ENCODE peak calls at places on chromosomes 12 and 14, in four cellular contexts. H, Y, R and F are unnamed samples. For H3K27me3 and H3K4me1, the result is how much of the 10 kb centered on the place peaks cover.

GRCh38 chr14:59176764-59177163 is 11.7 kb upstream of the DAAM1 start:
- DNase-seq in H (peak), Y (no peak), R (no peak), F (no peak)

GRCh38 chr12:109304485-109304884 is 4.6 kb downstream of the FOXN4 start:
- DNase-seq in H (no peak), Y (no peak), R (no peak), F (no peak)

GRCh38 chr12:104858611-104859010 is 99.5 kb downstream of the SLC41A2 start:
- DNase-seq in H (no peak), Y (no peak), R (no peak), F (no peak)

GRCh38 chr12:56151672-56152131 is 685 bp upstream of the MYL6B start:
- DNase-seq in H (no peak), Y (peak), R (no peak), F (peak)

GRCh38 chr14:68081489-68081888 is 261.9 kb downstream of the RAD51B start:
- DNase-seq in H (no peak), Y (no peak), R (no peak), F (no peak)

GRCh38 chr14:102020058-102020971 is 55.9 kb downstream of the DYNC1H1 start:
- DNase-seq in H (peak), Y (no peak), R (no peak), F (no peak)

GRCh38 chr12:95633049-95633545 is 81.8 kb upstream of the USP44 start:
- DNase-seq in H (peak), Y (no peak), R (peak), F (no peak)

GRCh38 chr12:48194780-48195179 is 8.3 kb downstream of the OR10AD1 start:
- DNase-seq in H (no peak), Y (no peak), R (no peak), F (no peak)

GRCh38 chr12:16121953-16122352 is 155.5 kb downstream of the SLC15A5 start:
- DNase-seq in H (no peak), Y (no peak), R (no peak), F (no peak)

GRCh38 chr12:31876568-31877424 is 82.4 kb upstream of the RESF1 start:
- DNase-seq in H (no peak), Y (no peak), R (no peak), F (peak)

GRCh38 chr12:117318591-117318990 is 42.8 kb downstream of the NOS1 start:
- DNase-seq in H (no peak), Y (no peak), R (no peak), F (no peak)

GRCh38 chr12:13167226-13167625 is 29.3 kb upstream of the EMP1 start:
- DNase-seq in H (no peak), Y (no peak), R (no peak), F (no peak)

GRCh38 chr14:53190938-53191337 is 37.8 kb upstream of the DDHD1 start:
- DNase-seq in H (no peak), Y (no peak), R (no peak), F (no peak)

GRCh38 chr12:59403259-59403932 is 192.4 kb upstream of the SLC16A7 start:
- DNase-seq in H (peak), Y (peak), R (peak), F (no peak)

GRCh38 chr12:59405992-59406391 is 189.8 kb upstream of the SLC16A7 start:
- DNase-seq in H (no peak), Y (no peak), R (no peak), F (no peak)

GRCh38 chr12:59408431-59408830 is 187.4 kb upstream of the SLC16A7 start:
- DNase-seq in H (no peak), Y (no peak), R (no peak), F (no peak)

GRCh38 chr12:59404109-59404650 is 191.6 kb upstream of the SLC16A7 start:
- DNase-seq in H (peak), Y (no peak), R (no peak), F (no peak)

DNA sequence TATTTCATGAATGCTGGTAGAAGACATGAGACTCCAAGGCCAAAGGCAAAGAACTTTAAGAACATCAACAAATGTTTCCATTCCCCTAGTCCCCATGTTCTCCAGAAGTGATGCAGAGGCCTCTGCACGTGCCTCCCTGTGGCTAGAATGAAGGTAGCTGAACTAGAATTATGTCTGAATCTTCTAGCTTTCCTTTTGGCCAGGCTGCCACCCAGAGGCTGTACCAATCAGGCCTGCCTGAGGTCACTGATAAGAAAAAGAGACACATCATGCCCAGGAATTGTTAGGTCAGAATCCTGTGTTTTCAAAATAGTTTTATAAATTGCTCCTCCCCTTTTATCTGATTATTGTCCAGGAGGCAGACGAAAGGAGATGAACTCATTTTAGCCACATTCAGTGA is 188.0 kb upstream of the SLC16A7 start:
- DNase-seq in H (no peak), Y (no peak), R (no peak), F (no peak)
- TF ChIP-seq CTCF in H (no peak), Y (no peak), R (no peak), F (no peak)

GRCh38 chr14:33056213-33056612 is 117.5 kb downstream of the NPAS3 start:
- DNase-seq in H (no peak), Y (no peak), R (no peak), F (no peak)

GRCh38 chr14:33057585-33057984 is 118.9 kb downstream of the NPAS3 start:
- DNase-seq in H (no peak), Y (no peak), R (no peak), F (no peak)

GRCh38 chr14:33052899-33053400 is 114.3 kb downstream of the NPAS3 start:
- DNase-seq in H (no peak), Y (no peak), R (no peak), F (no peak)
- H3K27me3 ChIP-seq in H (under half), Y (under half), R (under half), F (under half)

GRCh38 chr12:7933255-7933726 is 2.7 kb downstream of the SLC2A3 start:
- DNase-seq in H (peak), Y (peak), R (peak), F (peak)
- H3K4me1 ChIP-seq in H (under half), Y (under half), R (under half), F (under half)

GRCh38 chr12:102976609-102977280 is 19.3 kb downstream of the ASCL1 start:
- DNase-seq in H (no peak), Y (no peak), R (no peak), F (no peak)
- TF ChIP-seq CTCF in H (no peak), Y (no peak), R (no peak), F (no peak)

GRCh38 chr12:132556216-132556615 is 54.2 kb downstream of the LRCOL1 start:
- DNase-seq in H (no peak), Y (no peak), R (no peak), F (no peak)
- H3K27me3 ChIP-seq in H (under half), Y (under half), R (under half), F (under half)

DNA sequence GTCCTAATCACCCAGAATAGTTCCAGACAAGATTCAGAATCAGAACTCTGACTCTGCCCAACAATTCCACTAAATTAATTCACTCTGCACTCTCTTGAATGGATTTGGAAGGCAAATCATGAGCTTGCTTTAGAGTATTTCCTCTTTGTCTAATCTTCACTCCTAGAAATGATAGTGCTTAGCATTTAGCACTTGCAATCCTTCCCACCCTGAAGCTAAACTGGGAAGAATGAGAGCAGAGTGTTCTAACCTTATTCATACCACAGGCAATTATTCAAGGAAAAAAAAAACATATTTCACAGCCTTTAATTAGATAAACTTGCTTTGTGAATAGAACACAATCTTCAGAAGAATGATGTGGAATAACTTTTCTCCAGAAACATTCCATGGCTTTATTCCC is 264.6 kb downstream of the PAWR start:
- DNase-seq in H (no peak), Y (no peak), R (no peak), F (no peak)
- H3K4me1 ChIP-seq in H (under half), Y (under half), R (under half), F (under half)

GRCh38 chr14:95396221-95396620 is 76.5 kb upstream of the CLMN start:
- DNase-seq in H (no peak), Y (no peak), R (no peak), F (no peak)
- TF ChIP-seq CTCF in H (no peak), Y (no peak), R (no peak), F (no peak)

GRCh38 chr12:54591001-54591591 is 2.6 kb upstream of the PPP1R1A start:
- DNase-seq in H (peak), Y (no peak), R (peak), F (no peak)
- H3K27me3 ChIP-seq in H (under half), Y (under half), R (under half), F (under half)

DNA sequence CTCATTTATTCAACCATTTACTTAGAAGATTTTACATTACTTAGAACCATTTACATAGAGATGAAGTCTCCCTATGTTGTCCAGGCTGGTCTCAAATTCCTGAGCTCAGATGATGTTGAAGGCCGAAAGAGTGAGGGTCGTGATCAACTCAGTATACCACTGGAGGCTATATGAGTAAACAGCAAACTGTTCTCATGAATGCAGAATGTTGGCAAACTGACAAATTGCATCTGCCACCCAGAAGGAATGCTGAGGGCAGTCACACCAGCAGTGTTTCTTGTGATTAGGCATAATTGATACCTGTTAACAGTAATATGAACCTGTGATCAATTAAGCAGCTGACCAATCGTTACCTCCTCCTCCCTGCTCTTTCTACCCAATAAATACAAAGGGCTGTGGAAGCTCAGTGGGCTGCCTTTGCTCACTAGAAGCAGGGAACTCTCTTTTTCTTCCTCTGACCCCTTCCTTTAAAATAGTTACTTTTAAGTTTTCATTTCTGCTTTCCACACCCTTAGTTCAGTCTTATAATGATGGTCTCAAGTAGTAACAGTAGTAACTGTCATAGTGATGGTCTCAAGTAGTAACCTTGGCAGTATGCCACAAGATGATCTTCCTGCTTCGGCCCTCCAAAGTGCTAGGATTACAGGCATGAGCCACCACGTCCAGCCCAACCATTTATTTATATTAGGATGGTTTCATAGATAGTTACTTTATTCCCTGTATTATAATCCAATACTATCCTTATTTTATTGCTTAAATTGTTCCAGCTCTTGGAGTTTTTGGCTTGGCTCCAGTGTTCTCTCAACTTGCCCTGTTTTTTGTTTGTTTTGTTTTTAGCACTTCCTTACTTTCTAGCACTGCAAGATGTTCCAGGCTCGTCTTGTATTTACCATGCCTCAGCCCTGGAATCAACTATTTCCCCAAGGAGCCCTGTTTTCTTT is 25.8 kb downstream of the LIMA1 start:
- DNase-seq in H (peak), Y (peak), R (peak), F (no peak)
- H3K4me1 ChIP-seq in H (under half), Y (under half), R (under half), F (under half)